ENCODE peak calls at places on chromosomes 3 and 15, in four cellular contexts. One of them, this sample, is unnamed. For H3K4me1, the result is how much of the 10 kb centered on the place peaks cover.

GRCh38 chr3:121970047-121970446 is 52.0 kb downstream of the ILDR1 start:
- DNase-seq in cardiac muscle cell: peak
- DNase-seq in tibial artery: no peak
- DNase-seq in Peyer's patch: no peak
- DNase-seq in this sample: no peak

GRCh38 chr3:167798443-167798842 is 62.9 kb downstream of the SERPINI1 start:
- DNase-seq in cardiac muscle cell: no peak
- DNase-seq in Peyer's patch: no peak
- DNase-seq in tibial artery: no peak
- DNase-seq in this sample: no peak

GRCh38 chr3:48672522-48672921 is 9.8 kb upstream of the CELSR3 start:
- DNase-seq in Peyer's patch: no peak
- DNase-seq in tibial artery: no peak
- DNase-seq in cardiac muscle cell: no peak
- DNase-seq in this sample: no peak

GRCh38 chr3:48636149-48636548 is 888 bp upstream of the SLC26A6 start:
- DNase-seq in cardiac muscle cell: peak
- DNase-seq in Peyer's patch: no peak
- DNase-seq in tibial artery: no peak
- DNase-seq in this sample: peak

GRCh38 chr15:43954181-43954621 is 127.4 kb downstream of the WDR76 start:
- DNase-seq in cardiac muscle cell: no peak
- DNase-seq in Peyer's patch: no peak
- DNase-seq in tibial artery: no peak
- DNase-seq in this sample: no peak

GRCh38 chr15:92625297-92625980 is 30.1 kb downstream of the FAM174B start:
- DNase-seq in Peyer's patch: no peak
- DNase-seq in cardiac muscle cell: peak
- DNase-seq in tibial artery: no peak
- DNase-seq in this sample: no peak

GRCh38 chr3:101216710-101217457 is 103.5 kb downstream of the IMPG2 start:
- DNase-seq in cardiac muscle cell: peak
- DNase-seq in Peyer's patch: no peak
- DNase-seq in tibial artery: peak
- DNase-seq in this sample: peak

GRCh38 chr3:124695369-124695768 is 34.9 kb upstream of the UMPS start:
- DNase-seq in cardiac muscle cell: no peak
- DNase-seq in Peyer's patch: no peak
- DNase-seq in tibial artery: no peak
- DNase-seq in this sample: no peak

GRCh38 chr3:58999779-59000170 is 50.0 kb downstream of the CFAP20DC start:
- DNase-seq in tibial artery: no peak
- DNase-seq in cardiac muscle cell: peak
- DNase-seq in Peyer's patch: no peak
- DNase-seq in this sample: no peak

GRCh38 chr15:68583321-68583720 is 4.5 kb downstream of the CORO2B start:
- DNase-seq in Peyer's patch: no peak
- DNase-seq in cardiac muscle cell: no peak
- DNase-seq in tibial artery: peak
- DNase-seq in this sample: no peak

GRCh38 chr15:51737538-51738305 is at the start of gene LYSMD2:
- DNase-seq in cardiac muscle cell: peak
- DNase-seq in tibial artery: peak
- DNase-seq in Peyer's patch: peak
- DNase-seq in this sample: peak
- H3K27ac ChIP-seq in cardiac muscle cell: no peak
- H3K27ac ChIP-seq in tibial artery: peak
- H3K27ac ChIP-seq in Peyer's patch: peak
- H3K27ac ChIP-seq in this sample: peak

DNA sequence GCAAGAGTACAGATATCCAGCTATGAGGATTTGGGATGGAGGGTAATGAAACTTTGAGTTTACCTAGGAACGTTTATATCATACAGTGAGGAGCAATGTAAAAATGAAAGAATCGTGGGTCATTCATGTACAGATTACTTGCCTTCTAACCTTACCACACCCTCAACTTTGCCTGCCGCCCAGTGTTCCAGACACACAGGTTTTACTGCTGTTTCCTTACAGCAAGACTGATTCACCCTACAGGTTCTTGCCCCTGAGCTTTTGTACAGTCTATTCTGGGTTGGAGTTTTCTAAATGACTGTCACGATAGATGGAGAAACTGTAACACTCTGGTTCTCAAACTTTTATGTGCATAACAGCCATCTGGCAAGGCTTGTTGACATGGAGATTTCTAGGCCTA is 6.7 kb upstream of the TPRG1 start:
- DNase-seq in cardiac muscle cell: no peak
- DNase-seq in tibial artery: no peak
- DNase-seq in Peyer's patch: no peak
- DNase-seq in this sample: no peak
- H3K4me1 ChIP-seq in cardiac muscle cell: under half
- H3K4me1 ChIP-seq in tibial artery: under half
- H3K4me1 ChIP-seq in Peyer's patch: under half
- H3K4me1 ChIP-seq in this sample: under half

DNA sequence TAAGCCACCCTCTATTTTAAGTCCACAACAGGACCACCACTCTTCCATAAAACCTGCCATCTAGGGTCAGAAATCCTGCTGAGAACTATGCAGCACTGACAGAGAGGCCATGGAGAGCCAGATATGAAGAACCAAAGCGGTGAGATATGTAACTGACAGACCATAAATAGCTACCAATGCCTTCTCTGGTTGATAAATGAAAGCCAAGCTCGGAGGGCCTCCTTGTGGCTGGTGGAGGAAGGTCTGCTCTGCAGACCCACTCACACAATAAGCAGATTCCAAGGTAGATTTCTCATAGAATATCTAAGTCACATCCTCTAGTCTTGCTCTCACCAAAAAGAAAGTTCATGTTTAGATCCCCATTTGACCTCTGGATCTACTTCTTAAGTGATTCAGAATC is 38.9 kb downstream of the RYK start:
- DNase-seq in cardiac muscle cell: peak
- DNase-seq in Peyer's patch: no peak
- DNase-seq in tibial artery: no peak
- DNase-seq in this sample: no peak
- TF ChIP-seq CTCF in cardiac muscle cell: peak
- TF ChIP-seq CTCF in Peyer's patch: no peak
- TF ChIP-seq CTCF in tibial artery: peak
- TF ChIP-seq CTCF in this sample: peak

GRCh38 chr3:43764471-43764870 is 73.7 kb downstream of the ABHD5 start:
- DNase-seq in tibial artery: no peak
- DNase-seq in cardiac muscle cell: no peak
- DNase-seq in Peyer's patch: no peak
- DNase-seq in this sample: no peak

GRCh38 chr3:43764012-43764411 is 73.3 kb downstream of the ABHD5 start:
- DNase-seq in tibial artery: no peak
- DNase-seq in Peyer's patch: no peak
- DNase-seq in cardiac muscle cell: no peak
- DNase-seq in this sample: no peak

GRCh38 chr3:43762486-43762885 is 71.7 kb downstream of the ABHD5 start:
- DNase-seq in tibial artery: no peak
- DNase-seq in cardiac muscle cell: no peak
- DNase-seq in Peyer's patch: no peak
- DNase-seq in this sample: no peak

GRCh38 chr3:43766672-43767465 is 76.1 kb downstream of the ABHD5 start:
- DNase-seq in cardiac muscle cell: peak
- DNase-seq in Peyer's patch: no peak
- DNase-seq in tibial artery: no peak
- DNase-seq in this sample: no peak

GRCh38 chr3:43765417-43766030 is 74.8 kb downstream of the ABHD5 start:
- DNase-seq in cardiac muscle cell: peak
- DNase-seq in tibial artery: no peak
- DNase-seq in Peyer's patch: no peak
- DNase-seq in this sample: peak
- H3K27ac ChIP-seq in cardiac muscle cell: no peak
- H3K27ac ChIP-seq in tibial artery: no peak
- H3K27ac ChIP-seq in Peyer's patch: no peak
- H3K27ac ChIP-seq in this sample: peak

GRCh38 chr15:87687176-87687890 is 569.2 kb downstream of the NTRK3 start:
- DNase-seq in cardiac muscle cell: no peak
- DNase-seq in tibial artery: no peak
- DNase-seq in Peyer's patch: no peak
- DNase-seq in this sample: no peak
- H3K4me1 ChIP-seq in cardiac muscle cell: under half
- H3K4me1 ChIP-seq in tibial artery: under half
- H3K4me1 ChIP-seq in Peyer's patch: under half
- H3K4me1 ChIP-seq in this sample: under half

DNA sequence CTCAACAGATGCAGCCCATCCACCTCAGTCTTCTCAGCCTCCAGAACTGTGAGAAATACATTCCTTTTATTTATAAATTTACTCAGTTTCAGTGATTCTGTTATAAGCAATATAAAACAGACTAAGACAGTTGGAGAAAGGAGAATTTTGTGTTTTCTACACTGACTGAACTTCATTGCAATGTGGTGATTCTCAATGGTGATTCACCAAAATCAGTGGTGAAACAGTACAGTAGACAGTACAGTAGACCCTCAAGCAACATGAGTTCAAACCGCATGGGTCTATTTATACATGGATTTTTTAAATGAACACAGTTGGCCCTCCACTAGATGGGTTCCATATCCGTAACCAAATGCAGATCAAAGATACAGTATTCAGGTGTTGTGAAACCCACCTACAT is 403.1 kb upstream of the TGFBR2 start:
- DNase-seq in tibial artery: no peak
- DNase-seq in cardiac muscle cell: no peak
- DNase-seq in Peyer's patch: no peak
- DNase-seq in this sample: no peak
- TF ChIP-seq CTCF in tibial artery: no peak
- TF ChIP-seq CTCF in cardiac muscle cell: no peak
- TF ChIP-seq CTCF in Peyer's patch: no peak
- TF ChIP-seq CTCF in this sample: no peak

GRCh38 chr3:9193633-9194032 is 55.8 kb downstream of the SRGAP3 start:
- DNase-seq in cardiac muscle cell: no peak
- DNase-seq in tibial artery: no peak
- DNase-seq in Peyer's patch: no peak
- DNase-seq in this sample: no peak

GRCh38 chr3:9193211-9193610 is 56.2 kb downstream of the SRGAP3 start:
- DNase-seq in Peyer's patch: no peak
- DNase-seq in cardiac muscle cell: no peak
- DNase-seq in tibial artery: no peak
- DNase-seq in this sample: no peak

GRCh38 chr3:9195390-9195789 is 54.1 kb downstream of the SRGAP3 start:
- DNase-seq in Peyer's patch: no peak
- DNase-seq in tibial artery: no peak
- DNase-seq in cardiac muscle cell: no peak
- DNase-seq in this sample: no peak

GRCh38 chr3:9196009-9196408 is 53.4 kb downstream of the SRGAP3 start:
- DNase-seq in Peyer's patch: no peak
- DNase-seq in cardiac muscle cell: no peak
- DNase-seq in tibial artery: no peak
- DNase-seq in this sample: no peak

GRCh38 chr3:9194509-9195184 is 54.8 kb downstream of the SRGAP3 start:
- DNase-seq in cardiac muscle cell: no peak
- DNase-seq in tibial artery: no peak
- DNase-seq in Peyer's patch: no peak
- DNase-seq in this sample: no peak
- H3K27ac ChIP-seq in cardiac muscle cell: no peak
- H3K27ac ChIP-seq in tibial artery: no peak
- H3K27ac ChIP-seq in Peyer's patch: no peak
- H3K27ac ChIP-seq in this sample: no peak

GRCh38 chr15:73633111-73633990 is at the start of gene NPTN:
- DNase-seq in Peyer's patch: peak
- DNase-seq in cardiac muscle cell: peak
- DNase-seq in tibial artery: peak
- DNase-seq in this sample: peak

GRCh38 chr15:73630796-73631471 is 2.3 kb downstream of the NPTN start:
- DNase-seq in Peyer's patch: no peak
- DNase-seq in tibial artery: no peak
- DNase-seq in cardiac muscle cell: peak
- DNase-seq in this sample: no peak

GRCh38 chr15:73633991-73634495 is 854 bp upstream of the NPTN start:
- DNase-seq in tibial artery: no peak
- DNase-seq in cardiac muscle cell: peak
- DNase-seq in Peyer's patch: no peak
- DNase-seq in this sample: no peak

GRCh38 chr15:73631915-73632669 is 1.1 kb downstream of the NPTN start:
- DNase-seq in Peyer's patch: no peak
- DNase-seq in cardiac muscle cell: peak
- DNase-seq in tibial artery: peak
- DNase-seq in this sample: no peak

GRCh38 chr15:73632670-73633058 is 525 bp downstream of the NPTN start:
- DNase-seq in Peyer's patch: no peak
- DNase-seq in tibial artery: no peak
- DNase-seq in cardiac muscle cell: no peak
- DNase-seq in this sample: no peak
- H3K4me1 ChIP-seq in Peyer's patch: under half
- H3K4me1 ChIP-seq in tibial artery: under half
- H3K4me1 ChIP-seq in cardiac muscle cell: under half
- H3K4me1 ChIP-seq in this sample: under half

GRCh38 chr3:10417849-10418248 is 87.5 kb downstream of the ATP2B2 start:
- DNase-seq in tibial artery: no peak
- DNase-seq in cardiac muscle cell: peak
- DNase-seq in Peyer's patch: no peak
- DNase-seq in this sample: no peak
- TF ChIP-seq CTCF in tibial artery: no peak
- TF ChIP-seq CTCF in cardiac muscle cell: peak
- TF ChIP-seq CTCF in Peyer's patch: no peak
- TF ChIP-seq CTCF in this sample: peak

This sample was measured in psoas muscle.